ENCODE peak calls at places on chromosome 19, in nine cellular contexts. One of them, this sample, is unnamed.

GRCh38 chr19:1970003-1970805 is 29.2 kb downstream of the CSNK1G2 start:
- DNase-seq in upper lobe of left lung: no peak
- DNase-seq in foreskin fibroblast: no peak
- DNase-seq in HFFc6: no peak
- DNase-seq in psoas muscle: peak; percentile 44
- DNase-seq in AG09319: no peak
- DNase-seq in bronchial epithelial cell: no peak
- DNase-seq in activated B cell treated with CpG ODN at 0.5 μM for 24 hours: no peak
- DNase-seq in heart right ventricle: no peak
- DNase-seq in this sample: no peak

GRCh38 chr19:40646564-40647254 is 43.7 kb downstream of the NUMBL start:
- DNase-seq in upper lobe of left lung: no peak
- DNase-seq in AG09319: no peak
- DNase-seq in foreskin fibroblast: no peak
- DNase-seq in activated B cell treated with CpG ODN at 0.5 μM for 24 hours: no peak
- DNase-seq in HFFc6: no peak
- DNase-seq in heart right ventricle: no peak
- DNase-seq in psoas muscle: no peak
- DNase-seq in bronchial epithelial cell: peak; percentile 62
- DNase-seq in this sample: no peak

GRCh38 chr19:18775586-18776287 is 15.4 kb downstream of the COMP start:
- DNase-seq in heart right ventricle: no peak
- DNase-seq in bronchial epithelial cell: no peak
- DNase-seq in AG09319: no peak
- DNase-seq in foreskin fibroblast: peak; percentile 80
- DNase-seq in activated B cell treated with CpG ODN at 0.5 μM for 24 hours: no peak
- DNase-seq in psoas muscle: no peak
- DNase-seq in HFFc6: peak; percentile 76
- DNase-seq in upper lobe of left lung: no peak
- DNase-seq in this sample: no peak

GRCh38 chr19:20247016-20247683 is 80.1 kb downstream of the ZNF486 start:
- DNase-seq in bronchial epithelial cell: peak; percentile 8
- DNase-seq in foreskin fibroblast: peak; percentile 5
- DNase-seq in activated B cell treated with CpG ODN at 0.5 μM for 24 hours: no peak
- DNase-seq in upper lobe of left lung: peak; percentile 40
- DNase-seq in heart right ventricle: peak; percentile 35
- DNase-seq in AG09319: no peak
- DNase-seq in psoas muscle: no peak
- DNase-seq in HFFc6: no peak
- DNase-seq in this sample: no peak

GRCh38 chr19:14761607-14762006 is 16.8 kb downstream of the ADGRE2 start:
- DNase-seq in upper lobe of left lung: no peak
- DNase-seq in AG09319: no peak
- DNase-seq in bronchial epithelial cell: no peak
- DNase-seq in heart right ventricle: no peak
- DNase-seq in activated B cell treated with CpG ODN at 0.5 μM for 24 hours: no peak
- DNase-seq in foreskin fibroblast: no peak
- DNase-seq in HFFc6: no peak
- DNase-seq in psoas muscle: no peak
- DNase-seq in this sample: no peak

GRCh38 chr19:17681505-17682125 is 6.5 kb downstream of the UNC13A start:
- DNase-seq in heart right ventricle: peak; percentile 55
- DNase-seq in psoas muscle: no peak
- DNase-seq in HFFc6: peak; percentile 44
- DNase-seq in foreskin fibroblast: peak; percentile 72
- DNase-seq in bronchial epithelial cell: no peak
- DNase-seq in upper lobe of left lung: no peak
- DNase-seq in AG09319: no peak
- DNase-seq in activated B cell treated with CpG ODN at 0.5 μM for 24 hours: no peak
- DNase-seq in this sample: peak; percentile 64

GRCh38 chr19:35026418-35026817 is 3.9 kb upstream of the SCN1B start:
- DNase-seq in psoas muscle: no peak
- DNase-seq in bronchial epithelial cell: no peak
- DNase-seq in foreskin fibroblast: no peak
- DNase-seq in activated B cell treated with CpG ODN at 0.5 μM for 24 hours: no peak
- DNase-seq in heart right ventricle: no peak
- DNase-seq in upper lobe of left lung: no peak
- DNase-seq in AG09319: no peak
- DNase-seq in HFFc6: no peak
- DNase-seq in this sample: no peak

GRCh38 chr19:49809155-49809986 is 3.7 kb downstream of the FUZ start:
- DNase-seq in heart right ventricle: peak; percentile 75
- DNase-seq in AG09319: no peak
- DNase-seq in psoas muscle: peak; percentile 85
- DNase-seq in upper lobe of left lung: peak; percentile 60
- DNase-seq in bronchial epithelial cell: no peak
- DNase-seq in HFFc6: no peak
- DNase-seq in activated B cell treated with CpG ODN at 0.5 μM for 24 hours: peak; percentile 69
- DNase-seq in foreskin fibroblast: peak; percentile 56
- DNase-seq in this sample: no peak

GRCh38 chr19:4199699-4200293 is 17.3 kb downstream of the ANKRD24 start:
- DNase-seq in psoas muscle: no peak
- DNase-seq in AG09319: no peak
- DNase-seq in activated B cell treated with CpG ODN at 0.5 μM for 24 hours: no peak
- DNase-seq in bronchial epithelial cell: no peak
- DNase-seq in upper lobe of left lung: no peak
- DNase-seq in heart right ventricle: no peak
- DNase-seq in HFFc6: no peak
- DNase-seq in foreskin fibroblast: no peak
- DNase-seq in this sample: no peak

GRCh38 chr19:40221858-40222619 is 3.9 kb upstream of the TTC9B start:
- DNase-seq in foreskin fibroblast: peak; percentile 93
- DNase-seq in heart right ventricle: peak; percentile 58
- DNase-seq in HFFc6: peak; percentile 80
- DNase-seq in bronchial epithelial cell: peak; percentile 80
- DNase-seq in activated B cell treated with CpG ODN at 0.5 μM for 24 hours: peak; percentile 50
- DNase-seq in AG09319: peak; percentile 73
- DNase-seq in psoas muscle: peak; percentile 84
- DNase-seq in upper lobe of left lung: peak; percentile 76
- DNase-seq in this sample: peak; percentile 91

GRCh38 chr19:12733907-12734214 is 623 bp downstream of the TRIR start:
- DNase-seq in bronchial epithelial cell: no peak
- DNase-seq in upper lobe of left lung: no peak
- DNase-seq in heart right ventricle: no peak
- DNase-seq in activated B cell treated with CpG ODN at 0.5 μM for 24 hours: no peak
- DNase-seq in AG09319: no peak
- DNase-seq in foreskin fibroblast: no peak
- DNase-seq in HFFc6: no peak
- DNase-seq in psoas muscle: no peak
- DNase-seq in this sample: no peak

GRCh38 chr19:46345157-46345556 is 1.7 kb upstream of the PPP5C start:
- DNase-seq in foreskin fibroblast: no peak
- DNase-seq in bronchial epithelial cell: no peak
- DNase-seq in psoas muscle: no peak
- DNase-seq in upper lobe of left lung: no peak
- DNase-seq in AG09319: no peak
- DNase-seq in activated B cell treated with CpG ODN at 0.5 μM for 24 hours: no peak
- DNase-seq in HFFc6: no peak
- DNase-seq in heart right ventricle: no peak
- DNase-seq in this sample: no peak

GRCh38 chr19:46349311-46349993 is 2.6 kb downstream of the PPP5C start:
- DNase-seq in bronchial epithelial cell: no peak
- DNase-seq in psoas muscle: no peak
- DNase-seq in foreskin fibroblast: no peak
- DNase-seq in HFFc6: no peak
- DNase-seq in AG09319: no peak
- DNase-seq in heart right ventricle: no peak
- DNase-seq in activated B cell treated with CpG ODN at 0.5 μM for 24 hours: no peak
- DNase-seq in upper lobe of left lung: peak; percentile 58
- DNase-seq in this sample: no peak

GRCh38 chr19:46347985-46348384 is 1.1 kb downstream of the PPP5C start:
- DNase-seq in AG09319: no peak
- DNase-seq in psoas muscle: no peak
- DNase-seq in HFFc6: no peak
- DNase-seq in foreskin fibroblast: no peak
- DNase-seq in heart right ventricle: no peak
- DNase-seq in activated B cell treated with CpG ODN at 0.5 μM for 24 hours: no peak
- DNase-seq in upper lobe of left lung: no peak
- DNase-seq in bronchial epithelial cell: no peak
- DNase-seq in this sample: no peak

GRCh38 chr19:46346821-46347571 is at the start of gene PPP5C:
- DNase-seq in heart right ventricle: peak; percentile 93
- DNase-seq in bronchial epithelial cell: peak; percentile 69
- DNase-seq in HFFc6: peak; percentile 90
- DNase-seq in foreskin fibroblast: peak; percentile 98
- DNase-seq in psoas muscle: peak; percentile 97
- DNase-seq in AG09319: peak; percentile 83
- DNase-seq in activated B cell treated with CpG ODN at 0.5 μM for 24 hours: peak; percentile 84
- DNase-seq in upper lobe of left lung: peak; percentile 93
- DNase-seq in this sample: peak; percentile 97

DNA sequence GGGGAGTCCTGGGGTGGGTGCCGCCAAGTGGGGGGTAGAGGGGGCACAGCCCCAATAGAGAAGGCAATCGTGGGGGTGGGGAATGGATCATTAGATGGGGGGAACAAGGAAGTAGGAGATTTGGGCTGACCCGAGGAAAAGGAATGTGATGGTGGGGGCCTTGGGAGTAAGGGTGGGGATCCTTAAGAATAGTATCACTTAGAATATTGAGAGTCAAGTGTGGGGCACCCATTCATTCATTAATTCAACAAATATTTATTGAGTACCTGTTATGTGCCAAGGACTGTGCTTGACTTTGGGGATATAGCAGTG is 641 bp downstream of the PPP5C start:
- DNase-seq in activated B cell treated with CpG ODN at 0.5 μM for 24 hours: no peak
- DNase-seq in psoas muscle: no peak
- DNase-seq in HFFc6: no peak
- DNase-seq in AG09319: no peak
- DNase-seq in bronchial epithelial cell: no peak
- DNase-seq in heart right ventricle: no peak
- DNase-seq in upper lobe of left lung: no peak
- DNase-seq in foreskin fibroblast: no peak
- DNase-seq in this sample: no peak
- TF ChIP-seq CTCF in activated B cell treated with CpG ODN at 0.5 μM for 24 hours: no peak
- TF ChIP-seq CTCF in psoas muscle: no peak
- TF ChIP-seq CTCF in HFFc6: peak; percentile 54
- TF ChIP-seq CTCF in AG09319: no peak
- TF ChIP-seq CTCF in bronchial epithelial cell: no peak
- TF ChIP-seq CTCF in heart right ventricle: no peak
- TF ChIP-seq CTCF in upper lobe of left lung: no peak
- TF ChIP-seq CTCF in foreskin fibroblast: no peak
- TF ChIP-seq CTCF in this sample: no peak

DNA sequence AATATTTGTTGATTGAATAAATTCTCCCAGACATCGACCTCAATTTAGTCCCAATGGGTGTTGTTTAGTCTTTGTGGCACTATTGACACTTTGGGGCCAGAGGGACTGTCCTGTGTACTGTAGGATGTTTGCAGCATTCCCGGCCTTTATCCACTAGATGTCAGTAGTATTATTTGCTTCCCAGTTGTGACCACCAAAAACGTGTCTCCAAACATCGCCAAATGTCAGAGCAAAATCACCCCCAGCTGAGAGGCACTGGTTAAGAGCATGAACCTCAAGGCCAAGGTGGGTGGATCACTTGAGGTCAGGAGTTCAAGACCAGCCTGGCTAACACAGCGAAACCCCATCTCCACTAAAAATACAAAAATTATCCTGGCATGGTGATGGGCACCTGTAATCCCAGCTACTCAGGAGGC is 15.4 kb downstream of the NLRP12 start:
- DNase-seq in HFFc6: peak; percentile 63
- DNase-seq in activated B cell treated with CpG ODN at 0.5 μM for 24 hours: no peak
- DNase-seq in psoas muscle: no peak
- DNase-seq in bronchial epithelial cell: peak; percentile 34
- DNase-seq in foreskin fibroblast: peak; percentile 70
- DNase-seq in AG09319: peak; percentile 29
- DNase-seq in upper lobe of left lung: no peak
- DNase-seq in heart right ventricle: no peak
- DNase-seq in this sample: no peak
- TF ChIP-seq CTCF in HFFc6: peak; percentile 79
- TF ChIP-seq CTCF in activated B cell treated with CpG ODN at 0.5 μM for 24 hours: no peak
- TF ChIP-seq CTCF in psoas muscle: no peak
- TF ChIP-seq CTCF in bronchial epithelial cell: peak; percentile 57
- TF ChIP-seq CTCF in foreskin fibroblast: peak; percentile 68
- TF ChIP-seq CTCF in AG09319: peak; percentile 74
- TF ChIP-seq CTCF in upper lobe of left lung: no peak
- TF ChIP-seq CTCF in heart right ventricle: peak; percentile 44
- TF ChIP-seq CTCF in this sample: no peak

GRCh38 chr19:42466521-42467436 is 24.0 kb upstream of the CXCL17 start:
- DNase-seq in bronchial epithelial cell: no peak
- DNase-seq in heart right ventricle: no peak
- DNase-seq in psoas muscle: no peak
- DNase-seq in HFFc6: no peak
- DNase-seq in foreskin fibroblast: peak; percentile 27
- DNase-seq in upper lobe of left lung: no peak
- DNase-seq in activated B cell treated with CpG ODN at 0.5 μM for 24 hours: no peak
- DNase-seq in AG09319: no peak
- DNase-seq in this sample: peak; percentile 25

GRCh38 chr19:42469311-42470239 is 26.8 kb upstream of the CXCL17 start:
- DNase-seq in activated B cell treated with CpG ODN at 0.5 μM for 24 hours: no peak
- DNase-seq in AG09319: no peak
- DNase-seq in upper lobe of left lung: no peak
- DNase-seq in heart right ventricle: no peak
- DNase-seq in foreskin fibroblast: peak; percentile 56
- DNase-seq in HFFc6: no peak
- DNase-seq in bronchial epithelial cell: no peak
- DNase-seq in psoas muscle: no peak
- DNase-seq in this sample: no peak

GRCh38 chr19:42467437-42467760 is 24.7 kb upstream of the CXCL17 start:
- DNase-seq in HFFc6: no peak
- DNase-seq in bronchial epithelial cell: no peak
- DNase-seq in AG09319: no peak
- DNase-seq in upper lobe of left lung: no peak
- DNase-seq in psoas muscle: no peak
- DNase-seq in heart right ventricle: no peak
- DNase-seq in foreskin fibroblast: no peak
- DNase-seq in activated B cell treated with CpG ODN at 0.5 μM for 24 hours: no peak
- DNase-seq in this sample: no peak

GRCh38 chr19:42468273-42468796 is 25.6 kb upstream of the CXCL17 start:
- DNase-seq in foreskin fibroblast: peak; percentile 81
- DNase-seq in HFFc6: peak; percentile 80
- DNase-seq in upper lobe of left lung: no peak
- DNase-seq in activated B cell treated with CpG ODN at 0.5 μM for 24 hours: no peak
- DNase-seq in heart right ventricle: no peak
- DNase-seq in AG09319: peak; percentile 57
- DNase-seq in bronchial epithelial cell: peak; percentile 70
- DNase-seq in psoas muscle: no peak
- DNase-seq in this sample: no peak

DNA sequence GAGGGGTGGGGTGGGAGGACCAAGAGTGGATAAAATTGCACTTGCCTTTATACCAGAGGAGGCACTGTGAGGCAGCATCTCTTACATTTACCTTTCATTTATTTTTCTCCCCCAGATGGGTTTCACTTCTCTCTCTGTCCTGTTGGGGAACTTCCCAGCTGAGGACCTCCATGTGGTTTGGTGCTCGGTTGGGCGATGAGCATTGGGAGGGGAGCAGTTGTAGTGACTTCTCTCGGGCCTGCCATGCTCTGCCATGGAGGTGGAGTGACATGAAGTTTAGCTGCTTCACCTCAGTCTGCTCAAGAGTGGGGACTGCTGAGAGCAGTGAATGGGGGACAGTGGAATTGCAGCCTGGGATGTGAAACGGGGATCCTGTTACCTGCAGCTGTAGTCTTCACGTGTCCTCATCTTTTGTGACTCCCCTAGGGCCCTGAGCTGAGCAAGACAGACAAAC is 23.1 kb upstream of the CXCL17 start:
- DNase-seq in psoas muscle: no peak
- DNase-seq in upper lobe of left lung: no peak
- DNase-seq in bronchial epithelial cell: no peak
- DNase-seq in activated B cell treated with CpG ODN at 0.5 μM for 24 hours: peak; percentile 58
- DNase-seq in AG09319: no peak
- DNase-seq in foreskin fibroblast: no peak
- DNase-seq in heart right ventricle: no peak
- DNase-seq in HFFc6: no peak
- DNase-seq in this sample: peak; percentile 83
- TF ChIP-seq CTCF in psoas muscle: no peak
- TF ChIP-seq CTCF in upper lobe of left lung: no peak
- TF ChIP-seq CTCF in bronchial epithelial cell: no peak
- TF ChIP-seq CTCF in activated B cell treated with CpG ODN at 0.5 μM for 24 hours: no peak
- TF ChIP-seq CTCF in AG09319: no peak
- TF ChIP-seq CTCF in foreskin fibroblast: no peak
- TF ChIP-seq CTCF in heart right ventricle: no peak
- TF ChIP-seq CTCF in HFFc6: no peak
- TF ChIP-seq CTCF in this sample: peak; percentile 42

GRCh38 chr19:23440207-23440606 is 44.9 kb upstream of the ZNF91 start:
- DNase-seq in AG09319: no peak
- DNase-seq in heart right ventricle: no peak
- DNase-seq in psoas muscle: no peak
- DNase-seq in foreskin fibroblast: no peak
- DNase-seq in HFFc6: no peak
- DNase-seq in activated B cell treated with CpG ODN at 0.5 μM for 24 hours: no peak
- DNase-seq in upper lobe of left lung: no peak
- DNase-seq in bronchial epithelial cell: no peak
- DNase-seq in this sample: no peak
- TF ChIP-seq CTCF in AG09319: no peak
- TF ChIP-seq CTCF in heart right ventricle: no peak
- TF ChIP-seq CTCF in psoas muscle: no peak
- TF ChIP-seq CTCF in foreskin fibroblast: no peak
- TF ChIP-seq CTCF in HFFc6: no peak
- TF ChIP-seq CTCF in activated B cell treated with CpG ODN at 0.5 μM for 24 hours: no peak
- TF ChIP-seq CTCF in upper lobe of left lung: no peak
- TF ChIP-seq CTCF in bronchial epithelial cell: peak; percentile 2
- TF ChIP-seq CTCF in this sample: no peak

This sample was measured in GM10248.